ENCODE peak calls at places on chromosomes 7 and 10, in eight cellular contexts. One of them, this sample, is unnamed.
A peak's percentile ranks its signal among the peaks of the same experiment; 100 is the strongest.

GRCh38 chr7:151336027-151336720 is 5.4 kb upstream of the NUB1 start:
- DNase-seq in hepatic stellate cell: no peak
- DNase-seq in tibial artery: no peak
- DNase-seq in IMR-90: no peak
- DNase-seq in GM04504: no peak
- DNase-seq in kidney: no peak
- DNase-seq in left ventricle myocardium superior: no peak
- DNase-seq in A172: no peak
- DNase-seq in this sample: no peak

GRCh38 chr10:110758898-110759297 is 112.8 kb upstream of the PDCD4 start:
- DNase-seq in left ventricle myocardium superior: no peak
- DNase-seq in A172: peak; percentile 86
- DNase-seq in GM04504: no peak
- DNase-seq in IMR-90: peak; percentile 62
- DNase-seq in hepatic stellate cell: peak; percentile 65
- DNase-seq in kidney: no peak
- DNase-seq in tibial artery: no peak
- DNase-seq in this sample: no peak

GRCh38 chr7:2033586-2034135 is 199.1 kb downstream of the MAD1L1 start:
- DNase-seq in tibial artery: peak; percentile 6
- DNase-seq in kidney: peak; percentile 39
- DNase-seq in GM04504: no peak
- DNase-seq in left ventricle myocardium superior: peak; percentile 2
- DNase-seq in IMR-90: no peak
- DNase-seq in hepatic stellate cell: no peak
- DNase-seq in A172: no peak
- DNase-seq in this sample: no peak

GRCh38 chr10:131679926-131680325 is 220.9 kb upstream of the PPP2R2D start:
- DNase-seq in kidney: no peak
- DNase-seq in IMR-90: no peak
- DNase-seq in hepatic stellate cell: no peak
- DNase-seq in left ventricle myocardium superior: no peak
- DNase-seq in A172: no peak
- DNase-seq in tibial artery: no peak
- DNase-seq in GM04504: no peak
- DNase-seq in this sample: peak; percentile 35

GRCh38 chr10:77794256-77795142 is 132.1 kb downstream of the DLG5 start:
- DNase-seq in kidney: peak; percentile 48
- DNase-seq in GM04504: no peak
- DNase-seq in left ventricle myocardium superior: no peak
- DNase-seq in hepatic stellate cell: no peak
- DNase-seq in A172: no peak
- DNase-seq in IMR-90: no peak
- DNase-seq in tibial artery: no peak
- DNase-seq in this sample: no peak

GRCh38 chr10:101631821-101632475 is 43.8 kb downstream of the DPCD start:
- DNase-seq in IMR-90: no peak
- DNase-seq in left ventricle myocardium superior: no peak
- DNase-seq in hepatic stellate cell: no peak
- DNase-seq in A172: no peak
- DNase-seq in tibial artery: no peak
- DNase-seq in kidney: no peak
- DNase-seq in GM04504: no peak
- DNase-seq in this sample: no peak

GRCh38 chr10:93826355-93826754 is 67.4 kb upstream of the SLC35G1 start:
- DNase-seq in A172: peak; percentile 61
- DNase-seq in GM04504: no peak
- DNase-seq in kidney: no peak
- DNase-seq in IMR-90: no peak
- DNase-seq in tibial artery: no peak
- DNase-seq in left ventricle myocardium superior: no peak
- DNase-seq in hepatic stellate cell: no peak
- DNase-seq in this sample: no peak

GRCh38 chr10:119625570-119626280 is 25.5 kb upstream of the BAG3 start:
- DNase-seq in kidney: no peak
- DNase-seq in left ventricle myocardium superior: no peak
- DNase-seq in IMR-90: no peak
- DNase-seq in GM04504: no peak
- DNase-seq in hepatic stellate cell: no peak
- DNase-seq in A172: no peak
- DNase-seq in tibial artery: no peak
- DNase-seq in this sample: no peak

GRCh38 chr10:47046321-47047126 is 135.3 kb downstream of the PTPN20 start:
- DNase-seq in kidney: no peak
- DNase-seq in GM04504: no peak
- DNase-seq in A172: no peak
- DNase-seq in IMR-90: no peak
- DNase-seq in hepatic stellate cell: no peak
- DNase-seq in tibial artery: no peak
- DNase-seq in left ventricle myocardium superior: no peak
- DNase-seq in this sample: peak; percentile 58

GRCh38 chr10:104317195-104318095 is 20.8 kb downstream of the ITPRIP start:
- DNase-seq in kidney: peak; percentile 45
- DNase-seq in left ventricle myocardium superior: no peak
- DNase-seq in IMR-90: peak; percentile 81
- DNase-seq in A172: peak; percentile 74
- DNase-seq in GM04504: no peak
- DNase-seq in hepatic stellate cell: peak; percentile 79
- DNase-seq in tibial artery: peak; percentile 53
- DNase-seq in this sample: peak; percentile 26

GRCh38 chr7:37052673-37053072 is 328.4 kb upstream of the AOAH start:
- DNase-seq in kidney: no peak
- DNase-seq in hepatic stellate cell: no peak
- DNase-seq in left ventricle myocardium superior: no peak
- DNase-seq in A172: peak; percentile 71
- DNase-seq in tibial artery: no peak
- DNase-seq in IMR-90: peak; percentile 36
- DNase-seq in GM04504: no peak
- DNase-seq in this sample: no peak

GRCh38 chr10:99345350-99345749 is 16.2 kb downstream of the CNNM1 start:
- DNase-seq in IMR-90: peak; percentile 68
- DNase-seq in A172: peak; percentile 35
- DNase-seq in GM04504: no peak
- DNase-seq in tibial artery: no peak
- DNase-seq in left ventricle myocardium superior: no peak
- DNase-seq in kidney: no peak
- DNase-seq in hepatic stellate cell: no peak
- DNase-seq in this sample: no peak

GRCh38 chr7:104252409-104253134 is 44.8 kb upstream of the ORC5 start:
- DNase-seq in left ventricle myocardium superior: no peak
- DNase-seq in tibial artery: no peak
- DNase-seq in hepatic stellate cell: no peak
- DNase-seq in A172: no peak
- DNase-seq in kidney: no peak
- DNase-seq in GM04504: no peak
- DNase-seq in IMR-90: no peak
- DNase-seq in this sample: no peak

This sample was measured in upper lobe of right lung.